ENCODE peak calls at places on chromosomes 1 and 21, in eight cellular contexts. I is stimulated activated naive B cell treated with anti-CD40 and anti-IgM and Interleukin-4, amounts not matched to agents 10 μg/mL and 1 μg/mL and 100 μg/mL, for 72 hours; N is NCI-H187; G is activated gamma-delta T cell treated with Interleukin-2 at 50 U/mL for 16 hours; F is activated naive CD4-positive, alpha-beta T cell; Q is psoas muscle; X is kidney tubule cell; Y is activated T-cell treated with anti-CD3 and anti-CD28 coated beads, Interleukin-2, amount 50 U/mL, for 72 hours. E is an unnamed sample.

GRCh38 chr1:39158330-39159086 is 46.0 kb upstream of the MACF1 start:
- DNase-seq in I (no peak), N (no peak), G (no peak), F (no peak), Q (no peak), X (peak), Y (no peak), E (no peak)

GRCh38 chr1:152111515-152111968 is 3.7 kb downstream of the TCHH start:
- DNase-seq in I (no peak), N (no peak), G (no peak), F (no peak), Q (no peak), X (peak), Y (peak), E (no peak)

GRCh38 chr1:177825276-177825903 is 144.5 kb downstream of the SEC16B start:
- DNase-seq in I (no peak), N (no peak), G (no peak), F (no peak), Q (no peak), X (no peak), Y (no peak), E (no peak)

GRCh38 chr1:67596674-67597073 is 88.3 kb upstream of the GADD45A start:
- DNase-seq in I (no peak), N (no peak), G (no peak), F (no peak), Q (no peak), X (no peak), Y (no peak), E (no peak)

GRCh38 chr1:154485905-154486304 is 16.1 kb upstream of the TDRD10 start:
- DNase-seq in I (no peak), N (no peak), G (no peak), F (no peak), Q (no peak), X (no peak), Y (no peak), E (no peak)

GRCh38 chr21:39441502-39442475 is 3.8 kb downstream of the LCA5L start:
- DNase-seq in I (no peak), N (no peak), G (peak), F (no peak), Q (no peak), X (peak), Y (peak), E (no peak)

GRCh38 chr1:33500547-33500946 is 28.1 kb downstream of the ZSCAN20 start:
- DNase-seq in I (no peak), N (no peak), G (no peak), F (no peak), Q (no peak), X (no peak), Y (no peak), E (no peak)

GRCh38 chr1:203506821-203507220 is 12.9 kb downstream of the OPTC start:
- DNase-seq in I (no peak), N (no peak), G (no peak), F (no peak), Q (no peak), X (no peak), Y (no peak), E (no peak)

GRCh38 chr1:55140546-55140983 is 74.6 kb downstream of the USP24 start:
- DNase-seq in I (peak), N (no peak), G (peak), F (no peak), Q (no peak), X (peak), Y (peak), E (no peak)

GRCh38 chr1:51915958-51916357 is 37.4 kb upstream of the NRDC start:
- DNase-seq in I (no peak), N (no peak), G (no peak), F (no peak), Q (no peak), X (no peak), Y (no peak), E (no peak)

GRCh38 chr1:19353596-19353995 is 41.5 kb downstream of the SLC66A1 start:
- DNase-seq in I (no peak), N (peak), G (no peak), F (no peak), Q (no peak), X (no peak), Y (no peak), E (no peak)

GRCh38 chr1:227948493-227949260 is 945 bp upstream of the WNT9A start:
- DNase-seq in I (no peak), N (no peak), G (peak), F (no peak), Q (peak), X (peak), Y (no peak), E (no peak)

E was measured in omental fat pad.